ENCODE peak calls at places on chromosomes 16 and 17, in nine cellular contexts. E is CD8-positive, alpha-beta memory T cell; X is tibial artery; C is lung; K is mammary epithelial cell; S is effector memory CD4-positive, alpha-beta T cell; H is RWPE1; J is body of pancreas; L is esophagus squamous epithelium. W is an unnamed sample.

GRCh38 chr17:63675231-63675606 is 24.7 kb downstream of the LIMD2 start:
- DNase-seq in E (no peak), X (no peak), C (no peak), K (no peak), S (no peak), H (no peak), J (no peak), L (no peak), W (no peak)

GRCh38 chr17:19002805-19003542 is 1.6 kb downstream of the FAM83G start:
- DNase-seq in E (peak; percentile 21), X (no peak), C (no peak), K (peak; percentile 13), S (no peak), H (peak; percentile 65), J (no peak), L (no peak), W (no peak)

GRCh38 chr17:73126716-73127473 is 34.4 kb upstream of the SLC39A11 start:
- DNase-seq in E (no peak), X (no peak), C (no peak), K (no peak), S (no peak), H (no peak), J (no peak), L (no peak), W (no peak)

GRCh38 chr16:55297910-55298175 is 26.2 kb upstream of the IRX6 start:
- DNase-seq in E (no peak), X (no peak), C (no peak), K (peak; percentile 77), S (no peak), H (peak; percentile 76), J (no peak), L (no peak), W (no peak)

GRCh38 chr16:10093564-10093963 is 88.7 kb downstream of the GRIN2A start:
- DNase-seq in E (no peak), X (no peak), C (no peak), K (no peak), S (no peak), H (no peak), J (no peak), L (no peak), W (no peak)

GRCh38 chr17:31444026-31444425 is 52.6 kb downstream of the RAB11FIP4 start:
- DNase-seq in E (no peak), X (no peak), C (no peak), K (no peak), S (no peak), H (no peak), J (no peak), L (no peak), W (no peak)

GRCh38 chr16:89187337-89188063 is 12.8 kb downstream of the SLC22A31 start:
- DNase-seq in E (peak; percentile 51), X (no peak), C (no peak), K (no peak), S (no peak), H (no peak), J (no peak), L (no peak), W (no peak)

GRCh38 chr16:1184156-1184868 is 31.4 kb downstream of the CACNA1H start:
- DNase-seq in E (no peak), X (no peak), C (no peak), K (no peak), S (no peak), H (no peak), J (no peak), L (no peak), W (no peak)

GRCh38 chr16:86669937-86670772 is 91.8 kb downstream of the FOXL1 start:
- DNase-seq in E (no peak), X (peak; percentile 47), C (no peak), K (no peak), S (no peak), H (no peak), J (no peak), L (no peak), W (no peak)

GRCh38 chr17:18921485-18921884 is 30.5 kb upstream of the SLC5A10 start:
- DNase-seq in E (no peak), X (no peak), C (no peak), K (no peak), S (no peak), H (no peak), J (no peak), L (no peak), W (no peak)

GRCh38 chr17:6067060-6067459 is 3.1 kb upstream of the WSCD1 start:
- DNase-seq in E (no peak), X (no peak), C (no peak), K (no peak), S (no peak), H (no peak), J (no peak), L (no peak), W (no peak)

GRCh38 chr17:60989846-60990245 is 312.2 kb downstream of the BCAS3 start:
- DNase-seq in E (no peak), X (no peak), C (no peak), K (no peak), S (no peak), H (no peak), J (no peak), L (no peak), W (no peak)

DNA sequence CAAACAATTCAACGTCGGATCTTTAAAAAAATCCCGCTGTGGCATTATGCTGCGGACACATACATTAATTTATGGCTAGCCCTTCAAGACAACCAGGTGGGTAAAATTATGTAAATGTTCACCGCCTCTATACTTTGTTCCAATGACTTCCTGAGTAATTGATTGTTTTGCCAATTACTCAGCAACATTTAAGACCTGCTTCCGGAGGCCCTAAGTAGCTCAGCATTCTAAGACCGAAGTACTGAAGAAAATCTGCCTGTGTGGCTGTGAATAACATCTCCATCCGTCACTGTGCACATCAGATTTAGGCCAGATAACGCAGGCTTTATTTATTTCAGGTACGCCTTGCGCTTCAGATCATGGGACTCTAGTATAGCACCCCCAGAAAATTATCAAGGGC is 23.3 kb downstream of the QPRT start:
- DNase-seq in E (peak; percentile 79), X (no peak), C (no peak), K (no peak), S (peak; percentile 42), H (no peak), J (no peak), L (no peak), W (no peak)
- H3K27ac ChIP-seq in E (peak overlapping the region; percentile 58), X (no peak overlapping the region), C (no peak overlapping the region), K (no peak overlapping the region), S (peak overlapping the region; percentile 77), H (no peak overlapping the region), J (no peak overlapping the region), L (no peak overlapping the region), W (no peak overlapping the region)

DNA sequence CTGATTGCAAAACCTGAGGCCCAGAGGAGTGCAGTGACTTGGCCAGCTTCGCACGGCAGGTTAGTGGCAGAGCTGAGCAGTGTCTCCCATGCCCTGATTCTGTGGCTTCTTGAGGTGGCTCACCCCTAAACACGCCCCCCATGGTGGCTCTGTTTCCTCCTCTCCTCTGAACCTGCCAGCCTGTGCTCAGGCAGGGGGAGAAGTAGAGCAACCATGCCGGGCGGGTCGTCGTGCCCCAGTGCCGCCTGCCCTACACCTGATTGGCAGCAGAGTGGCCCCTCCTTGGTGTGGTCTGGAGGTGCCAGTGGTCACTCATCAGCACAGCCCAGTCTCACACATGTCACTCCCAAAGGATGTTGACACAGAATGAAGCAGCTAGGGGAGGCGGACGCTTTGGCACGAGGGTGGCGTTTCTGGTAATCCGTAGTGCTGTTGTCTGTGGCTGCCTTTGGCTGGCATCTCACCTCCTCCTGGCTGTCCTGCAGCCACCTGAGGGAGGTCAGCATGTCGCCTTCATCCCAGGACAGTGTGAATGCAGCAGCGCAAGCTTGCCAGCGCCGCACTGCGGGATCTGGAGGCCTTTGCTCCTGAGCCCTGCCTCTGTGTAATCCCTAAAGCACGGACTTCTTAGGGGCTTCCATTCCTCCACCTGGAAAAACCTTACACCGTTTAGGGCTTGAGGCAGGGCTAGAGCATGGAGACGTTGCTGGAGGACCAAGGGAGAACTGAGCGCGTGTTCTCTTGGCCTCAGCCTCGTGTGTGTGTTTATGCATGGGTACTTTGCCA is 294.7 kb downstream of the SEC14L1 start:
- DNase-seq in E (peak; percentile 85), X (no peak), C (no peak), K (no peak), S (no peak), H (no peak), J (no peak), L (no peak), W (no peak)
- H3K27ac ChIP-seq in E (no peak overlapping the region), X (no peak overlapping the region), C (peak overlapping the region; percentile 54), K (no peak overlapping the region), S (peak overlapping the region; percentile 95), H (peak overlapping the region; percentile 70), J (no peak overlapping the region), L (peak overlapping the region; percentile 22), W (peak overlapping the region; percentile 1)

GRCh38 chr16:7333326-7333725 is 681 bp downstream of the RBFOX1 start:
- DNase-seq in E (no peak), X (no peak), C (no peak), K (no peak), S (no peak), H (no peak), J (no peak), L (no peak), W (no peak)

GRCh38 chr16:7332611-7333010 is at the start of gene RBFOX1:
- DNase-seq in E (no peak), X (no peak), C (no peak), K (no peak), S (no peak), H (no peak), J (no peak), L (no peak), W (no peak)

GRCh38 chr16:7331997-7332396 is 648 bp upstream of the RBFOX1 start:
- DNase-seq in E (no peak), X (no peak), C (no peak), K (no peak), S (no peak), H (no peak), J (no peak), L (no peak), W (no peak)

GRCh38 chr16:7335991-7336634 is 3.5 kb downstream of the RBFOX1 start:
- DNase-seq in E (no peak), X (no peak), C (no peak), K (no peak), S (no peak), H (no peak), J (no peak), L (no peak), W (peak; percentile 22)

DNA sequence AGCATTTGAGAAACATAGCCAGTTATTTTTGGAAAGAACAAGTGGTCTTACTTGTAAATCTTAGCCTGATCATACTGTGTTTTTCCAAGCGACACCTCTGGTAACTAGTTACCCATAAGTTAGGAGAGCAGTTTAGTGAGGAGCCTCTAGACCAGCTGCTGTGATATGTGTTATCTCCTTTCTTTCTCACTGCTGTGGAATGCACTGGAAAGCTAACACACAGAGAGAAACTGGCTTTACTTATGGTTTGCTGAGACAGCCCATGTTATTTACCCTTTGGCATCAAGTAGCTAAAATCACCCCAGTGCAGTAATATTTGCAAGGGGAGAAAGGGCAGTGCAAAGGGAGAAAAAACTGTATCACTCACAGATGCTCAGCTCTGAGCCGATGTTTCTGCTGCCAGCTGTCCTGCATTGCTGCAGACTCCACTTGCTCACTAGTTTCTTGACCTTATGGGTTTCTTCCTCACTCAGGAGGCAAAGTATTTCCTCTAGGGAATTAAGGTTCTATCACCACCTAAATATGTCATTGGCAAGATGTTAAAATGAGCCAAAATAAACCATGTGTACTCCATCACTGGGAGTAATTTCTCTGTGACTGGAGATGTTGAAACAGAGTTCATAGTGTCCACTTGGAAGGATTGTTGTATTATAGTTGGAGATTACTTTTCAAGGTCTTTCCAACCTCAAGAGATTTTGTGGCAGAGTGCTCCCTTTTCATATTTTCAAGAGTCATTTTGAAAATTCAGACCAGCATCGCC is 2.3 kb downstream of the RBFOX1 start:
- DNase-seq in E (no peak), X (no peak), C (no peak), K (no peak), S (no peak), H (no peak), J (no peak), L (no peak), W (no peak)
- H3K27ac ChIP-seq in E (no peak overlapping the region), X (no peak overlapping the region), C (no peak overlapping the region), K (no peak overlapping the region), S (no peak overlapping the region), H (no peak overlapping the region), J (no peak overlapping the region), L (no peak overlapping the region), W (no peak overlapping the region)

GRCh38 chr16:72101195-72101594 is 7.5 kb downstream of the DHX38 start:
- DNase-seq in E (no peak), X (no peak), C (no peak), K (no peak), S (no peak), H (no peak), J (peak; percentile 43), L (no peak), W (no peak)
- H3K27ac ChIP-seq in E (no peak overlapping the region), X (no peak overlapping the region), C (no peak overlapping the region), K (no peak overlapping the region), S (no peak overlapping the region), H (no peak overlapping the region), J (peak overlapping the region; percentile 53), L (no peak overlapping the region), W (no peak overlapping the region)